ENCODE peak calls at places on chromosomes 2 and 18, in ten cellular contexts. G is tibial artery; R is neural progenitor cell; Z is right atrium auricular region; N is cardiac muscle cell; O is thoracic aorta; L is CD8-positive, alpha-beta T cell; H is GM23338; I is lower lobe of right lung; V is body of pancreas. S is an unnamed sample. For H3K27me3, the result is how much of the 10 kb centered on the place peaks cover.

GRCh38 chr18:31148580-31148979 is 14.1 kb downstream of the DSC1 start:
- DNase-seq in H (no peak), N (no peak), Z (no peak), G (no peak), O (no peak), V (no peak), R (no peak), I (no peak), L (no peak), S (no peak)

GRCh38 chr2:177622516-177622915 is 229.9 kb downstream of the AGPS start:
- DNase-seq in G (no peak), V (no peak), O (no peak), L (no peak), I (no peak), N (peak), Z (no peak), R (peak), H (peak), S (no peak)

GRCh38 chr2:222142027-222142426 is 156.8 kb downstream of the PAX3 start:
- DNase-seq in I (no peak), Z (no peak), G (no peak), N (no peak), O (no peak), R (no peak), V (no peak), L (no peak), H (no peak), S (no peak)

GRCh38 chr18:37400832-37401231 is 164.8 kb downstream of the CELF4 start:
- DNase-seq in G (no peak), N (no peak), O (no peak), Z (no peak), L (no peak), R (no peak), I (no peak), V (no peak), H (no peak), S (no peak)

GRCh38 chr2:120879401-120880295 is 144.0 kb downstream of the GLI2 start:
- DNase-seq in V (no peak), L (no peak), N (no peak), R (peak), G (no peak), Z (no peak), H (peak), O (no peak), I (peak), S (no peak)

GRCh38 chr2:118460425-118460824 is 372.2 kb downstream of the INSIG2 start:
- DNase-seq in H (no peak), I (no peak), L (no peak), G (no peak), O (no peak), V (no peak), Z (no peak), N (no peak), R (no peak), S (no peak)

GRCh38 chr2:106825161-106825560 is 60.8 kb downstream of the ST6GAL2 start:
- DNase-seq in V (no peak), N (no peak), I (no peak), Z (no peak), R (no peak), L (no peak), O (no peak), G (no peak), H (no peak), S (no peak)

GRCh38 chr2:99970292-99970868 is 172.0 kb downstream of the AFF3 start:
- DNase-seq in V (no peak), G (no peak), I (no peak), Z (no peak), H (no peak), L (no peak), R (no peak), O (no peak), N (no peak), S (no peak)

GRCh38 chr2:104687147-104687546 is 166.8 kb upstream of the POU3F3 start:
- DNase-seq in V (no peak), L (no peak), Z (no peak), G (no peak), R (no peak), N (no peak), I (no peak), H (no peak), O (no peak), S (no peak)

GRCh38 chr18:53850918-53851317 is 373.6 kb downstream of the MBD2 start:
- DNase-seq in R (peak), V (no peak), N (no peak), G (no peak), H (peak), O (no peak), I (no peak), Z (no peak), L (no peak), S (no peak)

GRCh38 chr2:199458017-199458805 is 472 bp upstream of the SATB2 start:
- DNase-seq in R (peak), L (no peak), Z (no peak), G (no peak), H (peak), O (no peak), I (peak), V (peak), N (no peak), S (no peak)

GRCh38 chr18:31450409-31450808 is 2.9 kb downstream of the DSG3 start:
- DNase-seq in G (no peak), N (peak), Z (no peak), R (no peak), V (no peak), O (no peak), L (no peak), I (no peak), H (no peak), S (no peak)

GRCh38 chr2:200308001-200308400 is 1.5 kb downstream of the SPATS2L start:
- DNase-seq in Z (no peak), L (no peak), G (no peak), V (no peak), N (peak), I (no peak), R (no peak), O (no peak), H (no peak), S (no peak)

GRCh38 chr2:16039055-16039454 is 98.7 kb downstream of the MYCN start:
- DNase-seq in H (no peak), Z (no peak), I (no peak), O (no peak), V (no peak), L (no peak), R (no peak), G (no peak), N (no peak), S (no peak)

GRCh38 chr2:85501244-85501643 is 37.7 kb upstream of the MAT2A start:
- DNase-seq in H (peak), R (no peak), G (no peak), I (no peak), V (no peak), O (no peak), Z (no peak), L (no peak), N (peak), S (no peak)

GRCh38 chr2:25241452-25241851 is 73.1 kb upstream of the POMC start:
- DNase-seq in O (no peak), H (no peak), L (no peak), R (no peak), G (no peak), N (no peak), V (no peak), Z (no peak), I (no peak), S (no peak)

GRCh38 chr2:240209493-240209892 is 69.0 kb upstream of the OTOS start:
- DNase-seq in L (no peak), I (no peak), H (no peak), V (no peak), G (no peak), Z (no peak), N (no peak), O (no peak), R (no peak), S (no peak)

GRCh38 chr18:58962331-58962730 is 97.7 kb downstream of the ZNF532 start:
- DNase-seq in N (no peak), H (no peak), O (no peak), I (no peak), G (no peak), V (no peak), Z (no peak), R (no peak), L (no peak), S (no peak)

GRCh38 chr18:36454258-36454657 is 156.7 kb downstream of the FHOD3 start:
- DNase-seq in R (no peak), O (no peak), V (no peak), I (no peak), N (no peak), G (no peak), Z (no peak), H (no peak), L (no peak), S (no peak)

GRCh38 chr2:46538393-46538792 is 59.0 kb downstream of the TMEM247 start:
- DNase-seq in L (no peak), G (peak), V (no peak), I (no peak), R (no peak), H (no peak), N (peak), Z (peak), O (no peak), S (no peak)

GRCh38 chr18:23857756-23858155 is 156.8 kb upstream of the TTC39C start:
- DNase-seq in I (peak), O (no peak), G (no peak), L (no peak), Z (no peak), H (no peak), V (peak), N (peak), R (no peak), S (peak)

GRCh38 chr2:177727577-177728351 is 335.2 kb downstream of the AGPS start:
- DNase-seq in Z (no peak), L (no peak), V (no peak), H (no peak), N (no peak), O (no peak), R (no peak), G (no peak), I (no peak), S (no peak)

GRCh38 chr2:97712693-97713295 is 582 bp upstream of the ZAP70 start:
- DNase-seq in O (no peak), N (no peak), Z (no peak), V (peak), H (no peak), R (no peak), L (peak), I (no peak), G (no peak), S (no peak)

GRCh38 chr2:54429811-54430600 is 26.1 kb upstream of the SPTBN1 start:
- DNase-seq in V (no peak), L (no peak), H (peak), O (no peak), I (no peak), G (no peak), Z (no peak), R (no peak), N (no peak), S (no peak)

GRCh38 chr2:5661362-5661761 is 30.8 kb upstream of the SOX11 start:
- DNase-seq in N (no peak), R (no peak), I (no peak), V (no peak), L (no peak), H (no peak), G (no peak), Z (no peak), O (no peak), S (no peak)

GRCh38 chr2:36818542-36818941 is 122.0 kb downstream of the VIT start:
- DNase-seq in L (no peak), G (no peak), V (no peak), Z (no peak), R (no peak), O (no peak), I (no peak), H (no peak), N (no peak), S (no peak)

GRCh38 chr18:53906681-53907080 is 317.8 kb downstream of the MBD2 start:
- DNase-seq in V (no peak), N (no peak), O (no peak), Z (no peak), G (no peak), R (no peak), H (no peak), L (no peak), I (no peak), S (no peak)

GRCh38 chr2:217086038-217086522 is 226.2 kb upstream of the TNP1 start:
- DNase-seq in Z (no peak), R (no peak), I (no peak), O (no peak), V (no peak), L (no peak), N (peak), G (no peak), H (no peak), S (no peak)

GRCh38 chr18:67359868-67360838 is 156.4 kb downstream of the DSEL start:
- DNase-seq in G (peak), R (no peak), H (no peak), L (no peak), N (peak), V (peak), I (no peak), Z (peak), O (peak), S (peak)

GRCh38 chr2:46114981-46115380 is 182.2 kb upstream of the EPAS1 start:
- DNase-seq in H (no peak), Z (no peak), I (no peak), V (no peak), N (peak), G (no peak), R (no peak), O (no peak), L (no peak), S (no peak)

GRCh38 chr2:176072292-176072669 is 11.5 kb downstream of the EVX2 start:
- DNase-seq in H (no peak), L (no peak), R (no peak), V (no peak), Z (no peak), O (no peak), I (no peak), G (no peak), N (no peak), S (no peak)
- H3K27me3 ChIP-seq in H (half or more), L (half or more), R (half or more), V (under half), Z (half or more), O (half or more), I (half or more), G (half or more), N (half or more), S (half or more)

GRCh38 chr2:11534078-11534745 is 367 bp downstream of the GREB1 start:
- DNase-seq in R (no peak), V (no peak), G (no peak), Z (no peak), H (no peak), L (no peak), N (no peak), O (no peak), I (no peak), S (no peak)

GRCh38 chr2:11535899-11536344 is 2.1 kb downstream of the GREB1 start:
- DNase-seq in L (no peak), Z (no peak), N (no peak), H (no peak), O (no peak), I (no peak), R (no peak), G (no peak), V (peak), S (no peak)

GRCh38 chr2:11534746-11535484 is 1.1 kb downstream of the GREB1 start:
- DNase-seq in V (no peak), I (no peak), O (no peak), R (peak), G (no peak), H (peak), L (no peak), N (no peak), Z (no peak), S (no peak)

GRCh38 chr2:11532434-11533055 is 1.3 kb upstream of the GREB1 start:
- DNase-seq in N (peak), H (no peak), L (no peak), O (no peak), I (no peak), G (no peak), Z (no peak), V (no peak), R (no peak), S (no peak)

DNA sequence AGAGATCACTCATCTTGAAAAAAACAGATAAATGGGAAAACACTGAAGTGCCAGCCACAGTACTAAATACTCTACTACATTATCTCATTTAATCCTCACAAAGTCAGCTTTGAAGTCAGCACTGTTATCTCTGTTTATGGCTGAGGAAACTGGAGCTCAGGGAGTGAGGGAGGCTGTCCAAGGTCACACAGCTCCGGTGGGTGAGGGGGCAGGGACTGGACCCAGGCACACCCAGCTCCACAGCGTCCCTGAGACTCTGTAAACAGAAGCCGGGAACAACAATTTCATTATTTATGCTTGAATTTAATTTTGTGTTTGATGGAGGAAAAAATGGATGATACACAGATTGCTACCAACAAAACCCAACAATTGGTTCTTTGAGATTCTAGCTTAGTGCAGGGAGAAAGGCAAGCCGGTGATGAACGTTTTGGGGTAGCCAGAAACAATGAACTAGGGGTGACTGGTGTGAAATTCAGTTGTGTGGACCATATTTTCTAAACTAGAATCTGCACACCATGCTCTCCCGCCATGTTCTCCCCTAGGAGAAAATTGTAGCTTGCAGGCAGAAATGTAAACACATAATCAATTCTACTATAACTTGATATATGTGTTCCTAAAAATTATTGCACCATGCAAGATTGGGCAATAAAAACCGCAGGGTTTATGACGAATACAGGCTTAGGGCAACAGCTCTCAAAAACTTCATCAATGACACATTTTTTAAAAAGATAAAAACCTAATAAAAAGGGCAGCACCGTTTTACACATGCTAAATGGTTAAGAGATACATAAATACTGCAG is at the start of gene GREB1:
- DNase-seq in H (no peak), N (no peak), Z (no peak), G (no peak), R (no peak), O (no peak), L (no peak), V (no peak), I (no peak), S (no peak)
- TF ChIP-seq CTCF in H (no peak), N (no peak), Z (no peak), G (no peak), R (no peak), O (no peak), L (no peak), V (no peak), I (no peak), S (no peak)

GRCh38 chr2:18845854-18846253 is 256.5 kb upstream of the NT5C1B start:
- DNase-seq in R (no peak), N (peak), O (no peak), G (no peak), V (no peak), I (no peak), Z (no peak), L (no peak), H (no peak), S (no peak)
- H3K27ac ChIP-seq in R (no peak), N (no peak), O (no peak), G (no peak), V (no peak), I (no peak), Z (no peak), L (no peak), H (no peak), S (no peak)

GRCh38 chr18:47247036-47247832 is 4.2 kb downstream of the SKOR2 start:
- DNase-seq in Z (no peak), I (no peak), V (no peak), R (peak), O (no peak), G (no peak), H (peak), L (no peak), N (no peak), S (no peak)
- H3K27me3 ChIP-seq in Z (under half), I (half or more), V (under half), R (half or more), O (under half), G (half or more), H (half or more), L (under half), N (half or more), S (half or more)